ENCODE peak calls at places on chromosomes 5 and 9, in five cellular contexts. H is small intestine; U is CD8-positive, alpha-beta T cell; F is HCT116; G is transverse colon. S is an unnamed sample.

GRCh38 chr9:35664531-35665470 is at the start of gene ARHGEF39:
- DNase-seq in G (peak; percentile 91), F (peak; percentile 59), H (peak; percentile 87), U (peak; percentile 77), S (peak; percentile 90)

GRCh38 chr9:107246259-107247254 is 36.5 kb upstream of the RAD23B start:
- DNase-seq in F (no peak), U (no peak), G (no peak), H (no peak), S (no peak)

GRCh38 chr5:137234973-137235943 is 263.9 kb downstream of the SPOCK1 start:
- DNase-seq in F (no peak), G (no peak), H (no peak), U (no peak), S (no peak)

GRCh38 chr5:10301842-10302610 is 5.7 kb downstream of the CMBL start:
- DNase-seq in G (peak; percentile 94), F (no peak), H (peak; percentile 98), U (no peak), S (no peak)

GRCh38 chr9:93574091-93574899 is 2.1 kb upstream of the PHF2 start:
- DNase-seq in G (no peak), H (no peak), F (no peak), U (peak; percentile 44), S (peak; percentile 42)

GRCh38 chr5:150440948-150441812 is 8.4 kb downstream of the RPS14 start:
- DNase-seq in F (no peak), H (no peak), G (no peak), U (no peak), S (no peak)

GRCh38 chr5:9720361-9720760 is 90.2 kb upstream of the TAS2R1 start:
- DNase-seq in F (no peak), H (no peak), U (no peak), G (no peak), S (no peak)

GRCh38 chr5:157744055-157745011 is 821 bp downstream of the LSM11 start:
- DNase-seq in U (peak; percentile 53), H (peak; percentile 22), F (no peak), G (peak; percentile 23), S (no peak)

GRCh38 chr9:1927546-1927945 is 87.6 kb upstream of the SMARCA2 start:
- DNase-seq in F (no peak), U (no peak), G (no peak), H (no peak), S (no peak)

GRCh38 chr5:133324058-133324457 is 272.2 kb downstream of the HSPA4 start:
- DNase-seq in F (no peak), G (no peak), U (no peak), H (no peak), S (no peak)

GRCh38 chr5:106094128-106094726 is 1576.5 kb downstream of the EFNA5 start:
- DNase-seq in F (no peak), G (peak; percentile 9), U (no peak), H (no peak), S (no peak)

GRCh38 chr5:62348723-62349481 is 42.9 kb downstream of the KIF2A start:
- DNase-seq in G (no peak), F (no peak), H (no peak), U (no peak), S (no peak)

GRCh38 chr5:137491121-137491520 is 8.0 kb downstream of the SPOCK1 start:
- DNase-seq in G (no peak), F (no peak), H (no peak), U (no peak), S (no peak)

GRCh38 chr5:113166285-113166684 is 189.7 kb downstream of the DCP2 start:
- DNase-seq in H (no peak), G (no peak), U (no peak), F (no peak), S (no peak)

GRCh38 chr5:178261666-178262600 is 29.3 kb upstream of the PHYKPL start:
- DNase-seq in F (no peak), U (no peak), H (no peak), G (no peak), S (no peak)

GRCh38 chr5:180112101-180112861 is 40.7 kb upstream of the RNF130 start:
- DNase-seq in F (no peak), G (no peak), H (no peak), U (peak; percentile 38), S (peak; percentile 37)

GRCh38 chr9:32344551-32345182 is 39.8 kb upstream of the ACO1 start:
- DNase-seq in F (no peak), G (no peak), U (no peak), H (peak; percentile 69), S (no peak)

GRCh38 chr9:95137587-95138145 is 179.8 kb downstream of the FANCC start:
- DNase-seq in G (no peak), H (no peak), U (no peak), F (no peak), S (no peak)

GRCh38 chr5:61496406-61497307 is 164.6 kb downstream of the ZSWIM6 start:
- DNase-seq in G (no peak), U (no peak), H (no peak), F (no peak), S (no peak)

GRCh38 chr5:109911731-109912130 is 222.0 kb downstream of the MAN2A1 start:
- DNase-seq in G (no peak), U (no peak), F (no peak), H (no peak), S (no peak)

GRCh38 chr9:111298111-111298510 is 31.9 kb downstream of the OR2K2 start:
- DNase-seq in F (no peak), H (no peak), U (no peak), G (no peak), S (no peak)

GRCh38 chr5:9833871-9834270 is 203.7 kb upstream of the TAS2R1 start:
- DNase-seq in G (no peak), U (no peak), F (no peak), H (no peak), S (no peak)

GRCh38 chr5:6675784-6676499 is 37.3 kb upstream of the TENT4A start:
- DNase-seq in G (no peak), U (no peak), F (no peak), H (no peak), S (no peak)

GRCh38 chr5:8770431-8770830 is 775.4 kb downstream of the SEMA5A start:
- DNase-seq in U (no peak), F (no peak), H (no peak), G (no peak), S (no peak)

GRCh38 chr9:20811872-20812271 is 127.8 kb downstream of the FOCAD start:
- DNase-seq in H (no peak), F (no peak), U (no peak), G (no peak), S (no peak)

GRCh38 chr9:88890546-88890945 is 100.7 kb upstream of the S1PR3 start:
- DNase-seq in F (no peak), G (no peak), H (no peak), U (no peak), S (no peak)

GRCh38 chr5:32850792-32851191 is 139.7 kb downstream of the NPR3 start:
- DNase-seq in U (no peak), F (no peak), G (no peak), H (no peak), S (no peak)

GRCh38 chr5:157177935-157178334 is 2.7 kb upstream of the ITK start:
- DNase-seq in H (no peak), G (no peak), U (no peak), F (no peak), S (no peak)

GRCh38 chr9:122742003-122742402 is at the start of gene OR1L6:
- DNase-seq in U (no peak), G (no peak), H (no peak), F (no peak), S (no peak)

GRCh38 chr5:19886123-19886921 is 101.7 kb downstream of the CDH18 start:
- DNase-seq in F (no peak), G (no peak), U (no peak), H (no peak), S (no peak)

GRCh38 chr9:36101916-36102741 is 34.4 kb upstream of the GLIPR2 start:
- DNase-seq in F (peak; percentile 66), G (no peak), H (peak; percentile 25), U (no peak), S (no peak)

DNA sequence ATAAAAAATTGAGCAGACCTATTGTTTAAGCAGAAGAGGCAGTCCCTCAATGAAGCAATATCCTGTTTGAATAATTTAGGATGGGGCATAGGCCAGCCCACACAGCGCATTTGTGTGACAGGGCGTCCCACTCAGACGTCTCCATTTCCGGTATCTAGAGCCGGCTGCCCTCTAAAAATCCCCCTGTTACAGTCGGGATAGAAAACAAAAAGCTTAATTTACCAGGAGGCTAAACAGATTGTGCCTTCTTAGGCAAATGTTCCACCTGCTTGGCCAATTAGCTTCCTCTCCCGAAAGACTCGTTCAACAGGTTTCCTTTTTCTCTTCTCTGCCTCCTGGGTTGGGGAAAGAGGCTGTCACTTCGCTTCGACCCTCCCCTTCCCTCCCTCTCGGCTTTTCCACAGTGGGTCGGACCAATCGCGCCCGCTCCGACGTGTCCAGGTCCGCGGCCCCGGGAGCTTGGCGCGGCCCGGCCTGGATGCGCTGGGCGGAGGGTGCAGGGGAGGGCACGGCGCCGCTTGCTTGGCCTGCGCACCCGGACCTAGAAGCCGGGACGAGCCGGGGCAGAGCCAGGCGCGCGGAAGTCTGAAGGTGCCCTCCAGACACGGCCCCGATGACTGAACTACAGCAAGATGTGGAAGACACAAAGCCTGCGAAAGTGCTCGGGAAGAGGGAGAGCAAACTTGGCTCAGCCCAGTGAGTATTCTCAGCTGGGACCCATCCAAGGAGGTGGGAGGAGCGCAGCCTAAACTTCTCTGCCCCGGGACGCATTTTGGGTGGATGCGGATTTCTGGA is at the start of gene GRAMD2B:
- DNase-seq in U (peak; percentile 74), G (peak; percentile 86), F (peak; percentile 83), H (peak; percentile 86), S (peak; percentile 85)
- H3K4me3 ChIP-seq in U (peak within 1 kb of the TSS; percentile 78), G (peak within 1 kb of the TSS; percentile 58), F (peak within 1 kb of the TSS; percentile 70), H (peak within 1 kb of the TSS; percentile 57), S (peak within 1 kb of the TSS; percentile 55)

GRCh38 chr5:143699121-143699520 is 112.8 kb upstream of the HMHB1 start:
- DNase-seq in U (no peak), H (no peak), F (no peak), G (no peak), S (no peak)
- H3K27ac ChIP-seq in U (no peak overlapping the region), H (no peak overlapping the region), F (no peak overlapping the region), G (no peak overlapping the region), S (no peak overlapping the region)

GRCh38 chr5:102638316-102638715 is 116.8 kb upstream of the PAM start:
- DNase-seq in H (no peak), G (no peak), U (no peak), F (no peak), S (no peak)
- H3K4me3 ChIP-seq in H (no peak overlapping the region), G (no peak overlapping the region), U (no peak overlapping the region), F (no peak overlapping the region), S (no peak overlapping the region)

DNA sequence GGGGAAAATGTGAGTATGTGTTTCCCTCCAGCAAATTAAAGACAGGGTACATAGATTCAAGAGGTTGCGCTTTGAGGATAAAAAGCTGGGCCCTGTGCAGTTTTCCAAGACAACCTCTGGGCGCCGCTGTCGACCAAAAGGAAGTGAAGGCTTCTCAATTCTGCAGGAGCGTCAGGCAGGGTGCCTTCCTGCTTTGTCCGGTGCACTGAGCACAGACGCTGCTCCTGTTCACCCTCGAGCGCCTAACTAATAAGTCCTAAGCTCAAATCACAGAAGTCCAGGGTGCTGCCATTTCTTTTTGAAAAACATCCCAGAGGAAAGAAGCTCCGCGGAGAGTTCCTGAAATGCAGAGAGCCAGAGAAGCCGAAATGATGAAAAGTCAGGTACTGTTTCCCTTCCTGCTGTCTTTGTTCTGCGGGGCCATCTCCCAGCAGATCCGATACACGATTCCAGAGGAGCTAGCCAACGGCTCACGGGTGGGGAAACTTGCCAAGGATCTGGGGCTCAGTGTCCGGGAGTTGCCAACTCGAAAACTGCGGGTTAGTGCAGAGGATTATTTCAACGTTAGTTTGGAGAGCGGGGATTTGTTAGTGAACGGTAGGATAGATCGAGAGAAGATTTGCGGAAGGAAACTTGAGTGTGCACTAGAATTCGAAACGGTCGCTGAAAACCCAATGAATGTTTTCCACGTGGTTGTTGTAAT is at the start of gene PCDHGB1:
- DNase-seq in G (peak; percentile 20), H (peak; percentile 15), F (no peak), U (no peak), S (no peak)
- H3K27ac ChIP-seq in G (no peak within 1 kb of the TSS), H (no peak within 1 kb of the TSS), F (no peak within 1 kb of the TSS), U (no peak within 1 kb of the TSS), S (no peak within 1 kb of the TSS)

S was measured in Peyer's patch.